ENCODE peak calls at places on chromosomes 12 and 14, in six cellular contexts. I is H1, Z is neuronal stem cell, G is IMR-90, K is H9, S is trophoblast cell. A is an unnamed sample.

GRCh38 chr12:56723889-56724659 is 1.0 kb downstream of the NACA start:
- DNase-seq in K (no peak), G (peak; percentile 86), S (peak; percentile 67), Z (no peak), I (no peak), A (peak; percentile 86)

GRCh38 chr12:65962921-65963883 is 138.9 kb downstream of the HMGA2 start:
- DNase-seq in S (peak; percentile 37), I (peak; percentile 77), G (no peak), K (peak; percentile 77), Z (no peak), A (no peak)

GRCh38 chr12:84357314-84357713 is 555.3 kb downstream of the SLC6A15 start:
- DNase-seq in I (no peak), K (no peak), Z (no peak), G (no peak), S (no peak), A (no peak)

GRCh38 chr14:23067847-23068791 is 10.8 kb upstream of the CDH24 start:
- DNase-seq in I (no peak), Z (no peak), S (no peak), G (no peak), K (no peak), A (no peak)

GRCh38 chr12:101832030-101832429 is 1.3 kb upstream of the GNPTAB start:
- DNase-seq in G (no peak), I (no peak), Z (no peak), S (no peak), K (no peak), A (no peak)

GRCh38 chr14:75831971-75832370 is 149.8 kb downstream of the TGFB3 start:
- DNase-seq in G (peak; percentile 59), S (peak; percentile 27), I (no peak), Z (no peak), K (no peak), A (peak; percentile 33)

GRCh38 chr14:57461777-57462320 is 31.8 kb downstream of the CCDC198 start:
- DNase-seq in Z (no peak), I (no peak), G (no peak), K (no peak), S (peak; percentile 1), A (peak; percentile 3)

GRCh38 chr12:127296591-127296990 is 970.4 kb upstream of the TMEM132C start:
- DNase-seq in Z (no peak), K (no peak), S (no peak), I (no peak), G (no peak), A (no peak)

GRCh38 chr12:20716985-20717384 is 21.9 kb downstream of the SLCO1C1 start:
- DNase-seq in G (no peak), S (no peak), Z (no peak), K (no peak), I (no peak), A (no peak)

GRCh38 chr12:89721291-89721987 is 12.8 kb upstream of the ATP2B1 start:
- DNase-seq in K (no peak), S (peak; percentile 89), I (no peak), Z (no peak), G (no peak), A (no peak)

GRCh38 chr12:94134226-94134795 is 14.1 kb upstream of the PLXNC1 start:
- DNase-seq in G (peak; percentile 62), I (no peak), S (peak; percentile 77), K (no peak), Z (no peak), A (peak; percentile 60)

GRCh38 chr14:79044894-79045624 is 874.9 kb downstream of the NRXN3 start:
- DNase-seq in K (peak; percentile 61), S (peak; percentile 91), Z (no peak), G (peak; percentile 88), I (no peak), A (peak; percentile 51)

DNA sequence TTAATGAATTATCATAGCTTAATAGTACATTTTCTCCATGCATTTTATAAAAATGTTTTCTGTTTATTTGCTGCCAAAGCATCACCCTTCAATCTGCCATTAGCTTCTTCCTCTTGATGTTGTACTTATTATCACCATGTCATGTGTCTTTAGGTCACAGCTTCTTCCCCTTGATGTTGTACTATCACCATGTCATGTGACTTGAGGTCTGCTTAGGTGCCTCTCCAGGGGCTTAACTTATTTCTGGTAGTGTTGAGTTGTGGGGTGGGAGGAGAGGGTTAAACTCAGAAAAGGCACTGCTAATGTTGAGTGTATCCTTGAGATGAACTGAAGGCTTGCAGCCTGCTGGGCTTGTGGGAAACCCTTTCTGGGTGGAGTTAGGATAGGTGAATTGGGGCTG is 87.8 kb downstream of the DAAM1 start:
- DNase-seq in K (no peak), S (no peak), I (no peak), Z (no peak), G (no peak), A (no peak)
- H4K91ac ChIP-seq in K (no peak overlapping the region), S (peak overlapping the region; percentile 66), I (no peak overlapping the region), Z (no peak overlapping the region), G (peak overlapping the region; percentile 77), A (no peak overlapping the region)

GRCh38 chr14:90399541-90400444 is 3.0 kb downstream of the CALM1 start:
- DNase-seq in G (peak; percentile 88), K (peak; percentile 90), Z (peak; percentile 81), S (peak; percentile 95), I (peak; percentile 83), A (peak; percentile 92)

GRCh38 chr14:90398841-90399540 is 2.2 kb downstream of the CALM1 start:
- DNase-seq in G (no peak), I (no peak), K (no peak), Z (no peak), S (peak; percentile 36), A (no peak)

GRCh38 chr14:90398315-90398811 is 1.5 kb downstream of the CALM1 start:
- DNase-seq in K (peak; percentile 43), I (peak; percentile 54), G (no peak), S (peak; percentile 64), Z (no peak), A (peak; percentile 54)

GRCh38 chr14:90396342-90397339 is at the start of gene CALM1:
- DNase-seq in I (peak; percentile 97), S (peak; percentile 93), Z (peak; percentile 91), K (peak; percentile 93), G (peak; percentile 93), A (peak; percentile 94)

GRCh38 chr14:90397401-90398314 is 829 bp downstream of the CALM1 start:
- DNase-seq in I (peak; percentile 65), G (peak; percentile 24), S (peak; percentile 61), Z (peak; percentile 46), K (peak; percentile 53), A (peak; percentile 52)
- H4K8ac ChIP-seq in I (no peak overlapping the region), G (no peak overlapping the region), S (no peak overlapping the region), Z (no peak overlapping the region), K (no peak overlapping the region), A (no peak overlapping the region)

GRCh38 chr12:107875772-107876171 is 101.3 kb downstream of the ASCL4 start:
- DNase-seq in Z (no peak), G (no peak), I (no peak), K (no peak), S (no peak), A (no peak)
- H2AFZ ChIP-seq in Z (no peak overlapping the region), G (no peak overlapping the region), I (no peak overlapping the region), K (no peak overlapping the region), S (no peak overlapping the region), A (no peak overlapping the region)

DNA sequence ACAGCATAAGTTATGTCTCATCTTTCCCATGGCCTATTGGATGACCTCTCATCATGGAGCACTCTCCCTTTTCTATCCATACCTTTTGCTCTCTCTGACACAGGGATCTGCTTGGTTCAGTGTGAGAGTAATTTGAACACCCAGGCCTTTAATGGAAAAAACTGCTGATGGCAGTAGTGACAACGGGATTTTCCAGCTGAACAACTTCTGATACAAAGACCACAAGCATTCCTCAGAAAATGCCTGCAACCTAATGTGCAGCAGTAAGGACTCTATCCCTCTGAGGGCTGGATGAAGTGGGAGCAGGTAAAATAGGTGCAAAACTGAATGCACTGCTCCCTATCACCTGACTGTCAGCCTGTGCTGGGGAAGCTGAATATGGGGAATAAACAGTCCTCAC is 51.0 kb downstream of the KANSL2 start:
- DNase-seq in G (no peak), I (no peak), Z (peak; percentile 0), K (no peak), S (peak; percentile 22), A (no peak)
- H4K91ac ChIP-seq in G (no peak overlapping the region), I (no peak overlapping the region), Z (no peak overlapping the region), K (no peak overlapping the region), S (peak overlapping the region; percentile 40), A (no peak overlapping the region)

DNA sequence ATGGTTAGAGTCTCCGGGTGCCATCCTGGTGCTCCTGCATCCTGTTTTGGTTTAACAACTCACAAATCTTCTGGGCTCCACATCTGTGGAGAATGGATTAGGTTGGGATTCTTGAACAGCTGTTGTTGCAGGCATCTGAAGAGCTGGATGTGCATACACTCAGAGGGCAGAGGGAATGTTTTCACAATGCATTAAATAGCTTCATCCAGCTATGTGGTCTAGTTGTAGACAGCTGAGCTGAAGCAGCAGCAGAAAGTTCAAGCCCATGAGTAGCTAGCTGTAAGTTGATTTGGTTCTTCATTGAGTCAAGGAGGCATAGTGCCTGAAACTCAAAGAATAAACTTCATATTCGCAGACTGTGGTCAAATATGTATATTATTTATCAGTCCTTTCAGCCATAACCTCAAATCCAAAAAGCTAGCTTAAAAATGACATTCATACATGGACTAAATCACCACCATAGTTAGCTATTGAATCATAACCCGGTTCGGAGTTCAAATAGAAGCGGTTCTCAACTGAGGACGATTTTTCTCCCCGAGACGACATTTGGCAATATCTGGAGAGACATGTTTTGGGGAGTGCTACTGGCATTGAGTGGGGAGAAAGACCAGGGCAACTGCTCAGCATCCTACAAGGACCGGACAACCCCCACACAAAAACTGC is 858 bp upstream of the ANKRD13A start:
- DNase-seq in K (no peak), I (no peak), S (peak; percentile 57), Z (no peak), G (peak; percentile 50), A (no peak)
- H4K8ac ChIP-seq in K (no peak overlapping the region), I (no peak overlapping the region), S (peak overlapping the region; percentile 83), Z (peak overlapping the region; percentile 7), G (peak overlapping the region; percentile 44), A (peak overlapping the region; percentile 78)

DNA sequence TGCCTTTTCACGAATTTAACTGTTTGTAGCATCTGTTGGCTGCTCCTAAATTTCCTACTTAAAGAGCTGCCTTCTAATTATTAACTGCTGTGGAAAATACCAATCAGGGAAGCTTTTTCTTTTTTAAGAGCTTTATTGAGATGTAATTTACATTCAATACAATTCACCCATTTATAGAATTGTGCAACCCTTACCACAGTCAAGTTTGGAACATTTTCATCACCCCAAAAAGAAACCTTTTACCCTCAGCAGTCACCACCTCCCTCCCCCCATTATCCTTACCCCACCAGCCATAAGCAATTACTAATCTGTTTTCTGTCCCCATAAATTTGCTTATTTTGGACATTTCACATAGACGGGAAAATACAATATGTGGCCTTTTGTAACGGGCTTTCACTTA is 1.4 kb downstream of the PCNX4 start:
- DNase-seq in S (no peak), G (no peak), K (no peak), I (no peak), Z (no peak), A (peak; percentile 38)
- H2AFZ ChIP-seq in S (no peak overlapping the region), G (no peak overlapping the region), K (no peak overlapping the region), I (no peak overlapping the region), Z (no peak overlapping the region), A (no peak overlapping the region)

DNA sequence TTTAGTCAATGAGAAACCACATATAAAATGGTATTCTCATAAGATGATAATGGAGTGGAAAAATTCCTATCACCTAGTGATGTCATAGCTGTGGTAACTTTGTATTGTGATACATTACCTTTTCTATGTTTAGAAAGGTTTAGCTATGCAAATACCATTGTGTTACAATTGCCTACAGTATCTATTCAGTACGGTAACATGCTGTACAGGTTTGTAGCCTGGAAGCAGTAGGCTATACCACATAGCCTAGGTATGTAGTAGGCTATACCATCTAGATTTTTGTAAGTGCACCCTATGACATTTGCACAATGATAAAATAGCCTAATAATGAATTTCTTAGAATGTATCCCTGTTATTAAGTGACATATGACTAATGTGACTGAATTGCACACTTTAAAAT is 50.5 kb upstream of the CCDC196 start:
- DNase-seq in I (no peak), G (no peak), S (no peak), K (no peak), Z (no peak), A (no peak)
- H4K91ac ChIP-seq in I (no peak overlapping the region), G (no peak overlapping the region), S (no peak overlapping the region), K (no peak overlapping the region), Z (no peak overlapping the region), A (no peak overlapping the region)

A was measured in mesenchymal stem cell.